ENCODE peak calls at places on chromosomes 2 and 18, in nine cellular contexts. One of them, this sample, is unnamed.

GRCh38 chr2:23330214-23330613 is 54.8 kb upstream of the KLHL29 start:
- DNase-seq in type B pancreatic cell: no peak
- DNase-seq in stimulated activated CD4-positive, alpha-beta T cell treated with anti-CD3 and anti-CD28 coated beads, Interleukin-2, amount 100 ng/mL, for 48 hours: no peak
- DNase-seq in H7: peak; percentile 87
- DNase-seq in activated T-cell treated with anti-CD3 and anti-CD28 coated beads for 48 hours: no peak
- DNase-seq in CD4-positive, alpha-beta T cell: no peak
- DNase-seq in NCI-H1105: no peak
- DNase-seq in C1 segment of cervical spinal cord: no peak
- DNase-seq in Calu3: no peak
- DNase-seq in this sample: no peak

GRCh38 chr2:219387284-219388126 is at the start of gene DNPEP:
- DNase-seq in stimulated activated CD4-positive, alpha-beta T cell treated with anti-CD3 and anti-CD28 coated beads, Interleukin-2, amount 100 ng/mL, for 48 hours: peak; percentile 98
- DNase-seq in Calu3: peak; percentile 93
- DNase-seq in activated T-cell treated with anti-CD3 and anti-CD28 coated beads for 48 hours: peak; percentile 93
- DNase-seq in C1 segment of cervical spinal cord: peak; percentile 97
- DNase-seq in NCI-H1105: peak; percentile 86
- DNase-seq in CD4-positive, alpha-beta T cell: peak; percentile 93
- DNase-seq in type B pancreatic cell: peak; percentile 98
- DNase-seq in H7: peak; percentile 92
- DNase-seq in this sample: peak; percentile 92

GRCh38 chr2:201320701-201321100 is 36.4 kb downstream of the FLACC1 start:
- DNase-seq in H7: no peak
- DNase-seq in activated T-cell treated with anti-CD3 and anti-CD28 coated beads for 48 hours: no peak
- DNase-seq in NCI-H1105: no peak
- DNase-seq in C1 segment of cervical spinal cord: no peak
- DNase-seq in stimulated activated CD4-positive, alpha-beta T cell treated with anti-CD3 and anti-CD28 coated beads, Interleukin-2, amount 100 ng/mL, for 48 hours: no peak
- DNase-seq in type B pancreatic cell: no peak
- DNase-seq in CD4-positive, alpha-beta T cell: no peak
- DNase-seq in Calu3: no peak
- DNase-seq in this sample: no peak

GRCh38 chr18:36188912-36189311 is 1.6 kb downstream of the MOCOS start:
- DNase-seq in C1 segment of cervical spinal cord: no peak
- DNase-seq in Calu3: peak; percentile 12
- DNase-seq in stimulated activated CD4-positive, alpha-beta T cell treated with anti-CD3 and anti-CD28 coated beads, Interleukin-2, amount 100 ng/mL, for 48 hours: no peak
- DNase-seq in type B pancreatic cell: no peak
- DNase-seq in H7: peak; percentile 70
- DNase-seq in activated T-cell treated with anti-CD3 and anti-CD28 coated beads for 48 hours: no peak
- DNase-seq in NCI-H1105: no peak
- DNase-seq in CD4-positive, alpha-beta T cell: no peak
- DNase-seq in this sample: no peak

GRCh38 chr2:100791936-100792308 is 28.0 kb upstream of the NPAS2 start:
- DNase-seq in activated T-cell treated with anti-CD3 and anti-CD28 coated beads for 48 hours: no peak
- DNase-seq in type B pancreatic cell: no peak
- DNase-seq in H7: no peak
- DNase-seq in C1 segment of cervical spinal cord: no peak
- DNase-seq in CD4-positive, alpha-beta T cell: no peak
- DNase-seq in stimulated activated CD4-positive, alpha-beta T cell treated with anti-CD3 and anti-CD28 coated beads, Interleukin-2, amount 100 ng/mL, for 48 hours: no peak
- DNase-seq in Calu3: no peak
- DNase-seq in NCI-H1105: no peak
- DNase-seq in this sample: no peak

GRCh38 chr2:37080674-37081073 is 3.5 kb downstream of the HEATR5B start:
- DNase-seq in activated T-cell treated with anti-CD3 and anti-CD28 coated beads for 48 hours: no peak
- DNase-seq in Calu3: no peak
- DNase-seq in CD4-positive, alpha-beta T cell: no peak
- DNase-seq in type B pancreatic cell: no peak
- DNase-seq in H7: no peak
- DNase-seq in stimulated activated CD4-positive, alpha-beta T cell treated with anti-CD3 and anti-CD28 coated beads, Interleukin-2, amount 100 ng/mL, for 48 hours: no peak
- DNase-seq in NCI-H1105: no peak
- DNase-seq in C1 segment of cervical spinal cord: no peak
- DNase-seq in this sample: no peak

GRCh38 chr2:160427629-160428424 is 65.8 kb downstream of the RBMS1 start:
- DNase-seq in H7: no peak
- DNase-seq in C1 segment of cervical spinal cord: no peak
- DNase-seq in activated T-cell treated with anti-CD3 and anti-CD28 coated beads for 48 hours: no peak
- DNase-seq in Calu3: no peak
- DNase-seq in type B pancreatic cell: no peak
- DNase-seq in CD4-positive, alpha-beta T cell: peak; percentile 40
- DNase-seq in NCI-H1105: no peak
- DNase-seq in stimulated activated CD4-positive, alpha-beta T cell treated with anti-CD3 and anti-CD28 coated beads, Interleukin-2, amount 100 ng/mL, for 48 hours: no peak
- DNase-seq in this sample: peak; percentile 36

GRCh38 chr18:78836838-78837237 is 142.8 kb upstream of the SALL3 start:
- DNase-seq in stimulated activated CD4-positive, alpha-beta T cell treated with anti-CD3 and anti-CD28 coated beads, Interleukin-2, amount 100 ng/mL, for 48 hours: no peak
- DNase-seq in activated T-cell treated with anti-CD3 and anti-CD28 coated beads for 48 hours: no peak
- DNase-seq in Calu3: no peak
- DNase-seq in type B pancreatic cell: no peak
- DNase-seq in H7: no peak
- DNase-seq in C1 segment of cervical spinal cord: no peak
- DNase-seq in NCI-H1105: no peak
- DNase-seq in CD4-positive, alpha-beta T cell: no peak
- DNase-seq in this sample: no peak

GRCh38 chr2:72755647-72756423 is 70.0 kb downstream of the EXOC6B start:
- DNase-seq in CD4-positive, alpha-beta T cell: no peak
- DNase-seq in NCI-H1105: peak; percentile 33
- DNase-seq in Calu3: no peak
- DNase-seq in H7: no peak
- DNase-seq in type B pancreatic cell: no peak
- DNase-seq in activated T-cell treated with anti-CD3 and anti-CD28 coated beads for 48 hours: no peak
- DNase-seq in stimulated activated CD4-positive, alpha-beta T cell treated with anti-CD3 and anti-CD28 coated beads, Interleukin-2, amount 100 ng/mL, for 48 hours: no peak
- DNase-seq in C1 segment of cervical spinal cord: no peak
- DNase-seq in this sample: no peak

GRCh38 chr2:52387937-52388590 is 1356.1 kb upstream of the NRXN1 start:
- DNase-seq in activated T-cell treated with anti-CD3 and anti-CD28 coated beads for 48 hours: no peak
- DNase-seq in CD4-positive, alpha-beta T cell: no peak
- DNase-seq in stimulated activated CD4-positive, alpha-beta T cell treated with anti-CD3 and anti-CD28 coated beads, Interleukin-2, amount 100 ng/mL, for 48 hours: no peak
- DNase-seq in type B pancreatic cell: no peak
- DNase-seq in Calu3: no peak
- DNase-seq in C1 segment of cervical spinal cord: no peak
- DNase-seq in H7: no peak
- DNase-seq in NCI-H1105: no peak
- DNase-seq in this sample: no peak

GRCh38 chr18:25126751-25127150 is 225.2 kb downstream of the ZNF521 start:
- DNase-seq in Calu3: no peak
- DNase-seq in activated T-cell treated with anti-CD3 and anti-CD28 coated beads for 48 hours: no peak
- DNase-seq in C1 segment of cervical spinal cord: no peak
- DNase-seq in CD4-positive, alpha-beta T cell: no peak
- DNase-seq in NCI-H1105: no peak
- DNase-seq in H7: no peak
- DNase-seq in stimulated activated CD4-positive, alpha-beta T cell treated with anti-CD3 and anti-CD28 coated beads, Interleukin-2, amount 100 ng/mL, for 48 hours: no peak
- DNase-seq in type B pancreatic cell: no peak
- DNase-seq in this sample: no peak

This sample was measured in effector memory CD8-positive, alpha-beta T cell.